ENCODE peak calls at places on chromosomes 7 and 10, in eight cellular contexts. G is CD8-positive, alpha-beta T cell; L is H9; B is T-helper 2 cell; F is caudate nucleus; K is foreskin fibroblast; Z is stimulated activated CD8-positive, alpha-beta memory T cell treated with anti-CD3 and anti-CD28 coated beads, Interleukin-4, amount 100 ng/mL, for 24 hours; T is HTR-8/SVneo. C is an unnamed sample.

GRCh38 chr10:52485486-52485885 is 171.4 kb downstream of the DKK1 start:
- DNase-seq in B (no peak), F (no peak), Z (no peak), K (peak), T (no peak), G (no peak), L (no peak), C (no peak)

GRCh38 chr10:6493521-6494451 is 86.3 kb downstream of the PRKCQ start:
- DNase-seq in G (no peak), L (no peak), T (peak), B (no peak), F (no peak), Z (no peak), K (peak), C (no peak)

GRCh38 chr7:83148776-83149175 is 13.9 kb downstream of the PCLO start:
- DNase-seq in T (no peak), K (peak), Z (no peak), F (no peak), L (no peak), G (no peak), B (no peak), C (no peak)

GRCh38 chr7:102170417-102170970 is 116.2 kb upstream of the SH2B2 start:
- DNase-seq in K (no peak), Z (no peak), B (no peak), F (peak), T (no peak), G (no peak), L (peak), C (peak)

GRCh38 chr7:35329026-35329425 is 75.1 kb upstream of the TBX20 start:
- DNase-seq in F (no peak), Z (no peak), K (no peak), T (no peak), L (no peak), B (no peak), G (no peak), C (no peak)

GRCh38 chr7:152481082-152481481 is 45.3 kb upstream of the KMT2C start:
- DNase-seq in B (no peak), Z (no peak), L (no peak), G (no peak), K (no peak), F (no peak), T (no peak), C (no peak)

GRCh38 chr7:128911441-128912031 is 1.0 kb upstream of the KCP start:
- DNase-seq in G (no peak), T (no peak), F (no peak), B (no peak), K (no peak), L (peak), Z (no peak), C (peak)

GRCh38 chr7:44258865-44259546 is 58.2 kb downstream of the YKT6 start:
- DNase-seq in G (no peak), T (no peak), K (no peak), L (no peak), B (no peak), Z (no peak), F (no peak), C (no peak)

GRCh38 chr10:69089638-69090599 is 2.0 kb downstream of the SRGN start:
- DNase-seq in F (no peak), K (no peak), L (no peak), G (peak), B (peak), T (no peak), Z (peak), C (no peak)

GRCh38 chr10:31121074-31121685 is 89.5 kb upstream of the ZNF438 start:
- DNase-seq in L (no peak), B (no peak), G (no peak), Z (no peak), K (peak), F (no peak), T (no peak), C (no peak)

GRCh38 chr10:71921319-71922027 is 42.7 kb upstream of the CHST3 start:
- DNase-seq in K (peak), L (no peak), B (no peak), G (no peak), F (peak), Z (no peak), T (no peak), C (no peak)

GRCh38 chr7:101172854-101173751 is 7.0 kb downstream of the NAT16 start:
- DNase-seq in Z (no peak), G (no peak), B (no peak), L (peak), T (no peak), K (peak), F (no peak), C (peak)

GRCh38 chr10:25508112-25508815 is 333.5 kb downstream of the GPR158 start:
- DNase-seq in T (no peak), B (no peak), Z (no peak), K (no peak), L (no peak), G (no peak), F (no peak), C (no peak)

GRCh38 chr10:28291881-28292297 is 11.0 kb downstream of the MPP7 start:
- DNase-seq in F (no peak), Z (peak), L (no peak), G (no peak), K (peak), T (peak), B (peak), C (no peak)

GRCh38 chr7:2869981-2870380 is 25.9 kb upstream of the GNA12 start:
- DNase-seq in L (no peak), F (no peak), G (no peak), K (no peak), Z (no peak), T (no peak), B (no peak), C (no peak)

GRCh38 chr10:33883881-33884280 is 549.4 kb upstream of the NRP1 start:
- DNase-seq in F (no peak), B (no peak), T (no peak), Z (no peak), K (no peak), L (no peak), G (no peak), C (no peak)

GRCh38 chr10:95561200-95562177 is at the start of gene SORBS1:
- DNase-seq in L (peak), B (peak), K (peak), G (peak), Z (peak), T (peak), F (peak), C (peak)

GRCh38 chr7:47227762-47228177 is 354.1 kb downstream of the TNS3 start:
- DNase-seq in Z (no peak), L (no peak), G (no peak), F (no peak), K (peak), T (peak), B (no peak), C (no peak)

GRCh38 chr7:132311747-132312146 is 264.5 kb downstream of the PLXNA4 start:
- DNase-seq in B (no peak), Z (no peak), K (no peak), L (no peak), G (no peak), T (no peak), F (no peak), C (no peak)

GRCh38 chr10:114311496-114312195 is 72.6 kb downstream of the VWA2 start:
- DNase-seq in Z (no peak), K (no peak), B (no peak), L (no peak), F (no peak), G (no peak), T (no peak), C (no peak)

GRCh38 chr10:98431016-98431415 is 15.7 kb downstream of the HPS1 start:
- DNase-seq in L (no peak), T (no peak), Z (no peak), G (no peak), K (no peak), F (no peak), B (no peak), C (no peak)

GRCh38 chr7:11620822-11621395 is 211.1 kb downstream of the THSD7A start:
- DNase-seq in F (no peak), T (no peak), L (no peak), B (no peak), K (no peak), Z (no peak), G (no peak), C (no peak)

GRCh38 chr10:103374263-103374662 is 6.5 kb downstream of the TAF5 start:
- DNase-seq in F (no peak), L (no peak), Z (no peak), K (no peak), T (no peak), B (no peak), G (no peak), C (no peak)

GRCh38 chr7:54813398-54813797 is 54.4 kb upstream of the SEC61G start:
- DNase-seq in L (no peak), K (no peak), F (no peak), G (no peak), Z (no peak), T (no peak), B (no peak), C (no peak)

GRCh38 chr10:93894516-93895378 is 969 bp downstream of the SLC35G1 start:
- DNase-seq in F (no peak), K (peak), T (peak), B (no peak), G (no peak), Z (peak), L (peak), C (no peak)

GRCh38 chr10:7891634-7892033 is 73.3 kb downstream of the TAF3 start:
- DNase-seq in K (peak), L (no peak), F (no peak), Z (no peak), T (no peak), B (no peak), G (no peak), C (no peak)

C was measured in WTC11.